ENCODE peak calls at places on chromosomes 2 and 18, in four cellular contexts. One of them, this sample, is unnamed.

GRCh38 chr18:14089781-14090180 is 42.5 kb downstream of the ZNF519 start:
- DNase-seq in K562: no peak
- DNase-seq in HCT116: no peak
- DNase-seq in HepG2: no peak
- DNase-seq in this sample: no peak

GRCh38 chr2:128941676-128942075 is 623.0 kb upstream of the HS6ST1 start:
- DNase-seq in K562: no peak
- DNase-seq in HCT116: no peak
- DNase-seq in HepG2: no peak
- DNase-seq in this sample: no peak

GRCh38 chr2:71071681-71072398 is 3.4 kb downstream of the NAGK start:
- DNase-seq in K562: peak
- DNase-seq in HCT116: no peak
- DNase-seq in HepG2: no peak
- DNase-seq in this sample: no peak

GRCh38 chr2:239896075-239896474 is 129.1 kb downstream of the NDUFA10 start:
- DNase-seq in K562: no peak
- DNase-seq in HCT116: no peak
- DNase-seq in HepG2: no peak
- DNase-seq in this sample: no peak

GRCh38 chr2:177466337-177467195 is 74.0 kb downstream of the AGPS start:
- DNase-seq in K562: no peak
- DNase-seq in HCT116: no peak
- DNase-seq in HepG2: no peak
- DNase-seq in this sample: no peak

GRCh38 chr18:24987271-24987932 is 364.6 kb downstream of the ZNF521 start:
- DNase-seq in K562: no peak
- DNase-seq in HCT116: no peak
- DNase-seq in HepG2: no peak
- DNase-seq in this sample: no peak

GRCh38 chr2:182186132-182186735 is 200.6 kb downstream of the PPP1R1C start:
- DNase-seq in K562: peak
- DNase-seq in HCT116: peak
- DNase-seq in HepG2: peak
- DNase-seq in this sample: peak

GRCh38 chr2:179340678-179341077 is 76.0 kb upstream of the SESTD1 start:
- DNase-seq in K562: no peak
- DNase-seq in HCT116: peak
- DNase-seq in HepG2: peak
- DNase-seq in this sample: no peak

GRCh38 chr2:105764059-105764458 is 19.3 kb downstream of the NCK2 start:
- DNase-seq in K562: no peak
- DNase-seq in HCT116: no peak
- DNase-seq in HepG2: no peak
- DNase-seq in this sample: no peak

GRCh38 chr2:16927398-16927797 is 261.8 kb upstream of the CYRIA start:
- DNase-seq in K562: no peak
- DNase-seq in HCT116: no peak
- DNase-seq in HepG2: no peak
- DNase-seq in this sample: no peak
- TF ChIP-seq TCF7L2 in K562: no peak
- TF ChIP-seq TCF7L2 in HCT116: no peak
- TF ChIP-seq TCF7L2 in HepG2: no peak
- TF ChIP-seq TCF7L2 in this sample: no peak

DNA sequence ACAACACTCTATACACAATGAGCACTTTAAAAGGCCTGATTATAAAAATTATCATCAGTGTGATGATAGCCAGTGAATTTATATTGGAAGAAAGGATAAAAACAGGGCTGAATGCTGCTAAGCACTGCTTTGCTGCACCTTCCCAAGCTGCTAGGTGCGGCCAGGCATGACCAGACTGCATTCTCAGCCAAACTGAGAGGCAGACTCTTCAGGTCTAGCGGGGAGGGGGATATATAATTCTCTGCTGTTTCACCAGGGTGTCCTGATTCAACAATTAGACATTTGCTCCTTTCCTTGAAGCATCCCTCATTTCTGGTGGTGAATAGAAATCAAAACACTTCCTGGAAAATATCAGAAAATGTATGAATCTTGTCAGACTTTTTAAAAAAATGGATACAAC is 160.8 kb downstream of the DTNA start:
- DNase-seq in K562: no peak
- DNase-seq in HCT116: no peak
- DNase-seq in HepG2: no peak
- DNase-seq in this sample: no peak
- TF ChIP-seq TCF7L2 in K562: no peak
- TF ChIP-seq TCF7L2 in HCT116: no peak
- TF ChIP-seq TCF7L2 in HepG2: no peak
- TF ChIP-seq TCF7L2 in this sample: no peak

GRCh38 chr18:49319590-49319989 is 140.9 kb downstream of the DYM start:
- DNase-seq in K562: no peak
- DNase-seq in HCT116: no peak
- DNase-seq in HepG2: no peak
- DNase-seq in this sample: no peak

GRCh38 chr18:49321271-49321670 is 139.2 kb downstream of the DYM start:
- DNase-seq in K562: no peak
- DNase-seq in HCT116: no peak
- DNase-seq in HepG2: no peak
- DNase-seq in this sample: no peak

GRCh38 chr18:49322770-49323490 is 137.5 kb downstream of the DYM start:
- DNase-seq in K562: no peak
- DNase-seq in HCT116: no peak
- DNase-seq in HepG2: no peak
- DNase-seq in this sample: no peak

GRCh38 chr18:49321800-49322461 is 138.5 kb downstream of the DYM start:
- DNase-seq in K562: no peak
- DNase-seq in HCT116: no peak
- DNase-seq in HepG2: no peak
- DNase-seq in this sample: no peak
- TF ChIP-seq TCF7L2 in K562: no peak
- TF ChIP-seq TCF7L2 in HCT116: no peak
- TF ChIP-seq TCF7L2 in HepG2: no peak
- TF ChIP-seq TCF7L2 in this sample: no peak

DNA sequence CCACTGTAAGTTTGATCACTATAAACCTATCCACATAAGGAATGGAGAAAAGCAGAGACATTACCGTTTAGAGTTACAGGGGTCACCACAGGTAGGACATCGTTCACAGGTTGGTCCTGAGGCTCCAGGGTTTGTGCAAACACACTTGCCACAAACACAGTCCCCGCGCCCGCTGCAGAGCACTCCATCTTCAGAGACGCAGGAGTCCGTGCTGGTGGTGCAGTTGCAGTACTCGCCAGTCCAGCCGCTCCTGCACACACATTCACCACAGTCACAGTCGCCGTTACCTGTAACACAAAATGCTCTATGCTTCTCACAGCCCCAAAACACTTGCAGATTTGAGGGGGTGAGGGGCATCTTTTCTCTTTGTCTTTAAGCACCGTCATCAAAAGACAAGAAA is 63.9 kb upstream of the PLA2R1 start:
- DNase-seq in K562: no peak
- DNase-seq in HCT116: no peak
- DNase-seq in HepG2: no peak
- DNase-seq in this sample: no peak
- TF ChIP-seq TCF7L2 in K562: no peak
- TF ChIP-seq TCF7L2 in HCT116: no peak
- TF ChIP-seq TCF7L2 in HepG2: no peak
- TF ChIP-seq TCF7L2 in this sample: no peak

DNA sequence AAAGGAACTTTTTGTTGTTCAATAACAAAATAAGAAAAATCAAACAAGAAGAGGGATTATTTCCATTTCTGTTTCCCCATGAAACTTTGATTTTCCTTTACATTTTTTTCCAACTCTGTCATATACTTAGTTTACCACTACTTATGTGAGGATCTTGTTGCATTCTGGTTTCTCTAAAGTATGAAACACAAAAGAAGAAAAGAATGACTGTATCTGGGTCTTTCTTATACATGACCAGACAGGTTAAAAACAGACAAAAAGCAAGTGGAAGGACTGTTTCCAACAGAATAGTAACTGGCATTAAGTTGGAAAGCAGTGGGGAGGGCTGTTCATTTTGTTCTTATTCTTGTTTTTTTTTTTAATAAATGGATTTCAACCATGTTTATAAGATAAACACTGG is 1207.8 kb upstream of the FAM98A start:
- DNase-seq in K562: no peak
- DNase-seq in HCT116: no peak
- DNase-seq in HepG2: no peak
- DNase-seq in this sample: no peak
- TF ChIP-seq TCF7L2 in K562: no peak
- TF ChIP-seq TCF7L2 in HCT116: no peak
- TF ChIP-seq TCF7L2 in HepG2: no peak
- TF ChIP-seq TCF7L2 in this sample: no peak

GRCh38 chr18:79916128-79916494 is 35.3 kb downstream of the SLC66A2 start:
- DNase-seq in K562: no peak
- DNase-seq in HCT116: no peak
- DNase-seq in HepG2: no peak
- DNase-seq in this sample: no peak

GRCh38 chr18:79917351-79918088 is 33.9 kb downstream of the SLC66A2 start:
- DNase-seq in K562: no peak
- DNase-seq in HCT116: no peak
- DNase-seq in HepG2: no peak
- DNase-seq in this sample: no peak

GRCh38 chr18:79918089-79919011 is 33.1 kb downstream of the SLC66A2 start:
- DNase-seq in K562: no peak
- DNase-seq in HCT116: no peak
- DNase-seq in HepG2: no peak
- DNase-seq in this sample: no peak

GRCh38 chr18:79916546-79917350 is 34.7 kb downstream of the SLC66A2 start:
- DNase-seq in K562: no peak
- DNase-seq in HCT116: no peak
- DNase-seq in HepG2: no peak
- DNase-seq in this sample: no peak

DNA sequence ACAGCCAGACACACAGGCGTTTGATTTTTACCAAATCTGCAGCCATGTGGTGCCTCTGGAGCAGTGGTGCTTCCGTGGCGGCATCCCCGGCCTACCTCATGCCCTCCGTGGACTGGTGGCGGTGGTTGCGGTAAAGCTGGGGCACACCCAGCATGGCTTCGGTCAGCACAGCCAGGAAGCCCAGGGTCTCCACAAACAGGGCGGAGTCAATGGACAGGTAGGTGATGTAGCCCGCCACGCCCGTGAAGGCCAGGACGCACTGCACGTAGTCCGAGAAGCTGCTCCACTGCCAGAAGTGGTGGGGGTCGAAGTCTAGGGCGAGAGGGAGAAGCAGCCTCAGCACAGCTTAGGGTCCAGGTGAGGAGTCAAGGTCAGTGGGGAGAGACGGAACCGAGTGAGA is 32.4 kb downstream of the SLC66A2 start:
- DNase-seq in K562: no peak
- DNase-seq in HCT116: no peak
- DNase-seq in HepG2: no peak
- DNase-seq in this sample: no peak
- TF ChIP-seq TCF7L2 in K562: no peak
- TF ChIP-seq TCF7L2 in HCT116: no peak
- TF ChIP-seq TCF7L2 in HepG2: no peak
- TF ChIP-seq TCF7L2 in this sample: no peak

DNA sequence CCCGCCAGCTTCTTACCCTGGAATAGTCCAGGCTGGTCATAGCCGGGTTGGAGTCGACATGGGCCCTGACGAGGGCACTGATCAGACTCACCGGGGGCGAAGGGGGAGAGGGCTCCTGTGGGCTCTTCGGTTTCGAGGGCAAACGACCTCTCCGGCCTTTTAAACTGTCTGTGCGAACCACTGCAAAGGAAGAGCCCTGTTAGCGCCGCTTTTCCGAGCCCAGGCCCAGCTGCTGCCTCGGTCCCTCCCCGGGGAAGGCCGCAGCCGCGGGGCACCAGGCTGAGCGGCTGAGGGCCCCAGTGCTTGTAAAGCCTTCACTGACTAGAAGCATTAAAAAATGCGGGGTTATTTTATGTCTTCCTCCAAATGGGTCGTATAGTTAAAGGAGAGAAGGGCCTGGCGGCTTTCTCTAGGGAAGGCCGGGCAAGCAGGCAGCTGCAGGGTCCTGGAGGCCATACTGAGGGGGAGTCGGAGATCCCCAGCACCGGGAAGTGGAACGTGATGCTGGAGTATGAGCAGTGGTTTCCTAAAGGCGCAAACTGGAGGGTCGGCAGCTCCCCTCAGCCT is 4.6 kb downstream of the NR4A2 start:
- DNase-seq in K562: no peak
- DNase-seq in HCT116: no peak
- DNase-seq in HepG2: no peak
- DNase-seq in this sample: no peak
- TF ChIP-seq TCF7L2 in K562: no peak
- TF ChIP-seq TCF7L2 in HCT116: no peak
- TF ChIP-seq TCF7L2 in HepG2: no peak
- TF ChIP-seq TCF7L2 in this sample: no peak

DNA sequence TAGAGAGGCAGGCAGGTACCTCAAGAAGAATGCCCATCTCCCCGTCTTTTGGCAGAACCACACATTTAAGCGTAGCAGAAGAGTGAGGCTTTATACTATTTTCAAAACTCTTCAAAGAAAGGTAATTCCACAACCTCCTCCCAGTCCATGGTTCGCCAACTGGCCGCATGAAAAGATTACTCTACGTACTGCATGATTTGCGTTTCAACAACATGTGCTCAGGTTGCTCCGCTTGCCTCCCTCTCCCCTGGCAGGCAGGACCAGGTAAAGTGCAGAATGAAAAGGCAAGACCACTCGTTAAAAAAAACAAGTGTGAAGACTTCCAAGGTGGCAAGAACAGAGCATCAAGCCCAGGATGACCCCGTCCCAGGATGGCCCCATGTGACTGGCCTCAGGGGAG is 143.7 kb downstream of the SP3 start:
- DNase-seq in K562: no peak
- DNase-seq in HCT116: no peak
- DNase-seq in HepG2: no peak
- DNase-seq in this sample: no peak
- TF ChIP-seq TCF7L2 in K562: no peak
- TF ChIP-seq TCF7L2 in HCT116: no peak
- TF ChIP-seq TCF7L2 in HepG2: no peak
- TF ChIP-seq TCF7L2 in this sample: no peak

GRCh38 chr2:146820672-146821071 is 1024.2 kb upstream of the ACVR2A start:
- DNase-seq in K562: no peak
- DNase-seq in HCT116: no peak
- DNase-seq in HepG2: no peak
- DNase-seq in this sample: no peak
- TF ChIP-seq TCF7L2 in K562: no peak
- TF ChIP-seq TCF7L2 in HCT116: no peak
- TF ChIP-seq TCF7L2 in HepG2: no peak
- TF ChIP-seq TCF7L2 in this sample: no peak

DNA sequence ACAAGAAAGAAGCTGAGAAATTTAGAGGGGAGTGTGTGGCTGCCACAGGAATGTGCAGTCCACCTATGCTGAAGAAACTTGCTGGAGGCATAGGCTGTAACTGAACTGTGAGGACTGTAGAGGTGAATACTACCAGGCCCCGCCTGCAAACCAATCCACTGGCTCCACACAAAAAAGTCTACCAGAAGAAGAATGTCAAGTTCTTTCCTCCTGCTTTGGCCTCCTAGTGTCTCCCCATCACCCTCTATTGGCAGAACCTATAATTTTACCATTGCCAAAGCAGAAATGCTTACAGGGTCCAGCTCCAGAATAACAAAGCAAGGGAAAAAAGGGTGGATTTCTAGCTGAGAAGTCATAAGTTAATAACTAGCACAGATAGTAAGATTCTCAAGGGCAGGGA is 5.9 kb upstream of the ATP5MC3 start:
- DNase-seq in K562: peak
- DNase-seq in HCT116: no peak
- DNase-seq in HepG2: peak
- DNase-seq in this sample: no peak
- TF ChIP-seq TCF7L2 in K562: no peak
- TF ChIP-seq TCF7L2 in HCT116: no peak
- TF ChIP-seq TCF7L2 in HepG2: no peak
- TF ChIP-seq TCF7L2 in this sample: no peak

This sample was measured in Panc1.